ENCODE peak calls at places on chromosomes 7 and 10, in six cellular contexts. Y, C, A, B, P and D are unnamed samples.

GRCh38 chr10:22712959-22713852 is 1.2 kb downstream of the PIP4K2A start:
- DNase-seq in Y (peak), P (peak), A (peak), B (peak), C (no peak), D (no peak)

GRCh38 chr10:123568751-123569150 is 97.4 kb upstream of the GPR26 start:
- DNase-seq in B (no peak), P (no peak), A (peak), C (no peak), Y (no peak), D (no peak)

GRCh38 chr10:70820976-70821750 is 5.4 kb downstream of the SGPL1 start:
- DNase-seq in P (no peak), B (no peak), A (no peak), Y (no peak), C (no peak), D (no peak)

GRCh38 chr7:8442814-8443304 is 9.4 kb downstream of the NXPH1 start:
- DNase-seq in A (peak), Y (peak), P (peak), B (peak), C (no peak), D (peak)

GRCh38 chr10:67110286-67110685 is 184.4 kb downstream of the LRRTM3 start:
- DNase-seq in B (no peak), P (no peak), C (no peak), A (no peak), Y (no peak), D (no peak)

GRCh38 chr7:139887895-139888518 is 58.9 kb downstream of the TBXAS1 start:
- DNase-seq in C (no peak), Y (no peak), P (no peak), B (no peak), A (no peak), D (no peak)

GRCh38 chr7:1260236-1260635 is 27.6 kb downstream of the UNCX start:
- DNase-seq in C (no peak), A (no peak), P (no peak), Y (no peak), B (peak), D (no peak)

GRCh38 chr7:157770716-157771320 is 434.0 kb downstream of the DNAJB6 start:
- DNase-seq in P (no peak), C (no peak), B (no peak), Y (no peak), A (no peak), D (no peak)

GRCh38 chr7:157267516-157267915 is 69.3 kb upstream of the DNAJB6 start:
- DNase-seq in B (no peak), Y (no peak), C (no peak), A (no peak), P (no peak), D (no peak)

GRCh38 chr10:132925614-132926013 is 16.8 kb downstream of the CFAP46 start:
- DNase-seq in P (no peak), B (peak), A (no peak), Y (no peak), C (no peak), D (no peak)